ENCODE peak calls at places on chromosomes 11 and 22, in ten cellular contexts. W, H, V, P, U, N, O, E, G and X are unnamed samples.

GRCh38 chr22:43566021-43566420 is 154.2 kb downstream of the MPPED1 start:
- DNase-seq in G (no peak), O (no peak), P (no peak), E (no peak), U (no peak), V (no peak), W (no peak), N (no peak), H (no peak), X (no peak)

GRCh38 chr11:7512525-7513209 is 1.1 kb upstream of the PPFIBP2 start:
- DNase-seq in V (peak; percentile 71), G (peak; percentile 90), E (peak; percentile 93), P (no peak), O (no peak), H (peak; percentile 52), U (peak; percentile 58), W (peak; percentile 79), N (no peak), X (no peak)

GRCh38 chr22:46064966-46065666 is 85.2 kb upstream of the PPARA start:
- DNase-seq in G (peak; percentile 46), U (peak; percentile 44), W (no peak), O (no peak), P (no peak), V (peak; percentile 47), H (no peak), N (no peak), E (no peak), X (no peak)

GRCh38 chr11:68312117-68312779 is at the start of gene LRP5:
- DNase-seq in V (peak; percentile 52), H (peak; percentile 75), P (no peak), W (peak; percentile 46), E (no peak), O (peak; percentile 10), N (no peak), G (peak; percentile 63), U (no peak), X (peak; percentile 68)

GRCh38 chr11:48116843-48117242 is 99.8 kb upstream of the OR4B1 start:
- DNase-seq in E (no peak), G (no peak), U (no peak), V (no peak), N (no peak), O (no peak), P (peak; percentile 35), H (no peak), W (no peak), X (no peak)

GRCh38 chr22:42303304-42304020 is 33.0 kb upstream of the TCF20 start:
- DNase-seq in U (no peak), N (no peak), V (no peak), G (peak; percentile 68), W (no peak), P (no peak), O (no peak), E (no peak), H (no peak), X (no peak)

GRCh38 chr11:113377606-113378005 is 10.0 kb upstream of the ANKK1 start:
- DNase-seq in O (peak; percentile 5), P (no peak), N (no peak), G (no peak), H (no peak), E (no peak), U (no peak), V (no peak), W (no peak), X (no peak)

GRCh38 chr22:19799322-19800190 is 39.0 kb downstream of the TBX1 start:
- DNase-seq in P (no peak), W (no peak), E (no peak), O (peak; percentile 92), H (no peak), N (no peak), G (no peak), U (peak; percentile 90), V (no peak), X (peak; percentile 75)

GRCh38 chr22:32823024-32823730 is 21.7 kb downstream of the TIMP3 start:
- DNase-seq in E (no peak), U (peak; percentile 43), W (no peak), P (peak; percentile 25), N (peak; percentile 43), V (no peak), H (no peak), G (peak; percentile 65), O (peak; percentile 44), X (no peak)

GRCh38 chr22:24181088-24181995 is at the start of gene SUSD2:
- DNase-seq in U (no peak), W (no peak), P (no peak), O (no peak), G (peak; percentile 72), E (peak; percentile 74), V (no peak), H (no peak), N (no peak), X (no peak)

GRCh38 chr11:1737080-1737757 is 13.2 kb downstream of the IFITM10 start:
- DNase-seq in U (no peak), G (peak; percentile 19), H (no peak), O (no peak), P (no peak), E (no peak), N (no peak), V (no peak), W (no peak), X (no peak)

GRCh38 chr11:113505541-113506375 is 30.6 kb upstream of the DRD2 start:
- DNase-seq in V (no peak), O (peak; percentile 36), P (no peak), N (peak; percentile 22), W (no peak), E (no peak), H (no peak), U (no peak), G (no peak), X (peak; percentile 49)

GRCh38 chr11:128929991-128930390 is 12.7 kb downstream of the TP53AIP1 start:
- DNase-seq in W (no peak), V (no peak), U (no peak), H (no peak), N (no peak), E (peak; percentile 40), O (peak; percentile 73), P (no peak), G (no peak), X (peak; percentile 27)

GRCh38 chr11:62546244-62546936 is at the start of gene AHNAK:
- DNase-seq in H (no peak), O (peak; percentile 52), N (no peak), E (peak; percentile 93), U (peak; percentile 87), W (peak; percentile 90), P (peak; percentile 67), V (peak; percentile 85), G (peak; percentile 93), X (peak; percentile 46)

GRCh38 chr22:38751422-38752346 is 4.1 kb downstream of the SUN2 start:
- DNase-seq in H (peak; percentile 81), W (no peak), N (no peak), P (no peak), O (no peak), U (no peak), V (no peak), G (peak; percentile 95), E (peak; percentile 95), X (no peak)
- TF ChIP-seq POLR2A in H (peak; percentile 48), W (no peak), N (no peak), P (no peak), O (no peak), U (no peak), V (no peak), G (no peak), E (no peak), X (no peak)

GRCh38 chr22:30605449-30606110 is 1.4 kb upstream of the TCN2 start:
- DNase-seq in H (no peak), N (peak; percentile 52), O (peak; percentile 25), E (no peak), G (peak; percentile 83), P (peak; percentile 69), W (no peak), U (peak; percentile 56), V (peak; percentile 47), X (peak; percentile 36)

GRCh38 chr22:30607939-30608338 is 965 bp downstream of the TCN2 start:
- DNase-seq in W (no peak), O (no peak), U (no peak), E (no peak), N (no peak), V (no peak), P (no peak), G (no peak), H (no peak), X (no peak)

GRCh38 chr22:30604723-30605122 is 2.3 kb upstream of the TCN2 start:
- DNase-seq in H (no peak), W (no peak), E (no peak), U (no peak), N (no peak), P (no peak), O (no peak), G (no peak), V (no peak), X (no peak)

GRCh38 chr22:30607300-30607930 is 441 bp downstream of the TCN2 start:
- DNase-seq in W (no peak), U (no peak), P (no peak), O (no peak), E (no peak), H (no peak), N (no peak), V (no peak), G (no peak), X (no peak)

DNA sequence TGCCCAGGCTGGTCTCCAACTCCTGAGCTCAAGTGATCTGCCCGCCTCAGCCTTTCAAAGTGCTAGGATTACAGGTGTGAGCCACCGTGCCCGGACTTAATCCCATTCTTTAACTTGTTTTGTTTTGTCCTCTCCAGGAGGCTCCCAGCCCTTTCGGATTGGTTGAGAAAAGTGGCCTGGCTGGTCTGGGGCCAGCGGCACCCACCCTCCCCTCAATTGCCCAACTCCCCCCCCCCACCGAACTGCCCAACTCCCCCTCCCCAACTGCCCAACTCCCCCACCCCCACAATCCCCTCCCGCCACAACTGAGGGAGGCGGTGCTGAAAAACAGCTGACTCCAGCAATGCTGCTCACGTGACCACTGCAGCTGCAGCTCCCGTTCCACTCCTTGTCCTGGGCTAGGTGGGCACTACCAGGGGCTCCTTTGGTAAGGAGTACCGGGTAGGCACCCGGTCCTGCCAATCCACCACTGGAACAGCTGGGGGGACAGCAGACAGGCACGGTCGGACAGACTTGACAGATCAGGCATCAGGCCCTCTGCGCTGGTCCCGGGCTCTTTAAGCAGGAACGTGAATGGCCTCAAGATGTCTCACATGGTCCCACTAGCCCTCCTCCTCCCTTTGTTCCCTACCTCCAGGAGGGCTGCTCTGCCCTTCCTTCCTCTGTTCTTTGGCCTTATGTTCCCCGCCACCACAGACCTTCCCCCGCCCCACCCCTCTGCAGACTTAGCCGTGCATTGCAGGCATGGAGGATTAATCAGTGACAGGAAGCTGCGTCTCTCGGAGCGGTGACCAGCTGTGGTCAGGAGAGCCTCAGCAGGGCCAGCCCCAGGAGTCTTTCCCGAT is at the start of gene TCN2:
- DNase-seq in H (no peak), G (peak; percentile 90), O (peak; percentile 77), W (peak; percentile 77), E (peak; percentile 88), P (peak; percentile 69), V (peak; percentile 72), U (peak; percentile 79), N (no peak), X (peak; percentile 58)
- TF ChIP-seq POLR2A in H (no peak), G (peak; percentile 69), O (no peak), W (peak; percentile 40), E (no peak), P (no peak), V (no peak), U (no peak), N (no peak), X (peak; percentile 19)

GRCh38 chr11:31369348-31370329 is at the start of the genes DCDC1 and DNAJC24:
- DNase-seq in V (peak; percentile 89), G (peak; percentile 96), H (peak; percentile 34), U (peak; percentile 86), W (peak; percentile 89), E (peak; percentile 97), N (peak; percentile 88), P (peak; percentile 68), O (peak; percentile 91), X (peak; percentile 52)
- TF ChIP-seq POLR2A in V (no peak), G (peak; percentile 32), H (peak; percentile 77), U (no peak), W (peak; percentile 63), E (no peak), N (peak; percentile 85), P (peak; percentile 88), O (peak; percentile 56), X (peak; percentile 84)

GRCh38 chr22:49827853-49828598 is at the start of gene BRD1:
- DNase-seq in V (peak; percentile 49), O (peak; percentile 61), W (peak; percentile 66), G (peak; percentile 83), U (no peak), P (no peak), N (no peak), H (peak; percentile 67), E (peak; percentile 94), X (no peak)
- TF ChIP-seq POLR2A in V (no peak), O (peak; percentile 76), W (no peak), G (peak; percentile 41), U (no peak), P (peak; percentile 54), N (peak; percentile 53), H (no peak), E (no peak), X (peak; percentile 68)